ENCODE peak calls at places on chromosomes 7 and 10, in four cellular contexts. One of them, this sample, is unnamed.

GRCh38 chr7:25850730-25851129 is 301.3 kb upstream of the NFE2L3 start:
- DNase-seq in GM12878: no peak
- DNase-seq in HepG2: no peak
- DNase-seq in H1: no peak
- DNase-seq in this sample: no peak

GRCh38 chr7:66571568-66571967 is 57.1 kb upstream of the KCTD7 start:
- DNase-seq in GM12878: no peak
- DNase-seq in HepG2: no peak
- DNase-seq in H1: no peak
- DNase-seq in this sample: no peak

GRCh38 chr7:34034728-34035127 is 129.4 kb downstream of the BMPER start:
- DNase-seq in GM12878: no peak
- DNase-seq in HepG2: no peak
- DNase-seq in H1: no peak
- DNase-seq in this sample: no peak

GRCh38 chr10:85917601-85918000 is 449.0 kb downstream of the GRID1 start:
- DNase-seq in GM12878: no peak
- DNase-seq in HepG2: no peak
- DNase-seq in H1: no peak
- DNase-seq in this sample: no peak

GRCh38 chr10:119394657-119395286 is 147.7 kb downstream of the RGS10 start:
- DNase-seq in GM12878: no peak
- DNase-seq in HepG2: no peak
- DNase-seq in H1: no peak
- DNase-seq in this sample: no peak

GRCh38 chr7:158248816-158249215 is 338.8 kb downstream of the PTPRN2 start:
- DNase-seq in GM12878: no peak
- DNase-seq in HepG2: no peak
- DNase-seq in H1: no peak
- DNase-seq in this sample: no peak

GRCh38 chr7:50656141-50656895 is 91.1 kb upstream of the DDC start:
- DNase-seq in GM12878: no peak
- DNase-seq in HepG2: no peak
- DNase-seq in H1: no peak
- DNase-seq in this sample: no peak

GRCh38 chr7:54153462-54153861 is 388.7 kb upstream of the VSTM2A start:
- DNase-seq in GM12878: no peak
- DNase-seq in HepG2: no peak
- DNase-seq in H1: no peak
- DNase-seq in this sample: no peak

GRCh38 chr7:9127901-9128300 is 694.5 kb downstream of the NXPH1 start:
- DNase-seq in GM12878: no peak
- DNase-seq in HepG2: no peak
- DNase-seq in H1: no peak
- DNase-seq in this sample: no peak

GRCh38 chr10:32005050-32005449 is 51.2 kb downstream of the KIF5B start:
- DNase-seq in GM12878: peak; percentile 16
- DNase-seq in HepG2: peak; percentile 58
- DNase-seq in H1: peak; percentile 57
- DNase-seq in this sample: no peak

GRCh38 chr10:131617113-131617877 is 283.5 kb upstream of the PPP2R2D start:
- DNase-seq in GM12878: no peak
- DNase-seq in HepG2: no peak
- DNase-seq in H1: peak; percentile 46
- DNase-seq in this sample: no peak

GRCh38 chr10:48589266-48589665 is 15.6 kb downstream of the ARHGAP22 start:
- DNase-seq in GM12878: no peak
- DNase-seq in HepG2: no peak
- DNase-seq in H1: no peak
- DNase-seq in this sample: no peak

GRCh38 chr7:74501298-74501697 is 47.6 kb downstream of the GTF2IRD1 start:
- DNase-seq in GM12878: no peak
- DNase-seq in HepG2: no peak
- DNase-seq in H1: no peak
- DNase-seq in this sample: no peak

GRCh38 chr10:31129261-31129660 is 97.6 kb upstream of the ZNF438 start:
- DNase-seq in GM12878: no peak
- DNase-seq in HepG2: no peak
- DNase-seq in H1: peak; percentile 33
- DNase-seq in this sample: no peak

GRCh38 chr7:35729966-35730345 is 35.0 kb upstream of the HERPUD2 start:
- DNase-seq in GM12878: no peak
- DNase-seq in HepG2: no peak
- DNase-seq in H1: no peak
- DNase-seq in this sample: no peak

GRCh38 chr10:52740913-52741675 is 31.5 kb downstream of the MBL2 start:
- DNase-seq in GM12878: no peak
- DNase-seq in HepG2: peak; percentile 66
- DNase-seq in H1: peak; percentile 94
- DNase-seq in this sample: peak; percentile 36

GRCh38 chr10:60236869-60237524 is 152.7 kb downstream of the ANK3 start:
- DNase-seq in GM12878: peak; percentile 95
- DNase-seq in HepG2: no peak
- DNase-seq in H1: no peak
- DNase-seq in this sample: no peak

GRCh38 chr10:84743483-84743882 is 415.1 kb downstream of the CCSER2 start:
- DNase-seq in GM12878: no peak
- DNase-seq in HepG2: peak; percentile 7
- DNase-seq in H1: no peak
- DNase-seq in this sample: no peak

GRCh38 chr10:91702586-91703088 is 69.8 kb upstream of the PPP1R3C start:
- DNase-seq in GM12878: no peak
- DNase-seq in HepG2: no peak
- DNase-seq in H1: no peak
- DNase-seq in this sample: no peak

GRCh38 chr7:10703981-10704380 is 269.7 kb upstream of the PHF14 start:
- DNase-seq in GM12878: no peak
- DNase-seq in HepG2: no peak
- DNase-seq in H1: no peak
- DNase-seq in this sample: no peak

GRCh38 chr7:10707519-10707918 is 266.2 kb upstream of the PHF14 start:
- DNase-seq in GM12878: no peak
- DNase-seq in HepG2: no peak
- DNase-seq in H1: no peak
- DNase-seq in this sample: no peak

GRCh38 chr7:10704653-10705052 is 269.0 kb upstream of the PHF14 start:
- DNase-seq in GM12878: no peak
- DNase-seq in HepG2: no peak
- DNase-seq in H1: no peak
- DNase-seq in this sample: no peak

GRCh38 chr7:10708447-10708846 is 265.2 kb upstream of the PHF14 start:
- DNase-seq in GM12878: no peak
- DNase-seq in HepG2: peak; percentile 4
- DNase-seq in H1: no peak
- DNase-seq in this sample: peak; percentile 70

GRCh38 chr7:10706875-10707493 is 266.7 kb upstream of the PHF14 start:
- DNase-seq in GM12878: peak; percentile 27
- DNase-seq in HepG2: no peak
- DNase-seq in H1: no peak
- DNase-seq in this sample: no peak
- TF ChIP-seq SUZ12 in GM12878: no peak
- TF ChIP-seq SUZ12 in HepG2: no peak
- TF ChIP-seq SUZ12 in H1: no peak
- TF ChIP-seq SUZ12 in this sample: no peak

GRCh38 chr7:19110026-19110777 is 7.2 kb downstream of the TWIST1 start:
- DNase-seq in GM12878: no peak
- DNase-seq in HepG2: no peak
- DNase-seq in H1: no peak
- DNase-seq in this sample: no peak

GRCh38 chr7:19107392-19108147 is 9.9 kb downstream of the TWIST1 start:
- DNase-seq in GM12878: no peak
- DNase-seq in HepG2: no peak
- DNase-seq in H1: peak; percentile 69
- DNase-seq in this sample: peak; percentile 46

GRCh38 chr7:19107142-19107391 is 10.4 kb downstream of the TWIST1 start:
- DNase-seq in GM12878: no peak
- DNase-seq in HepG2: no peak
- DNase-seq in H1: no peak
- DNase-seq in this sample: no peak

GRCh38 chr7:19110778-19111175 is 6.7 kb downstream of the TWIST1 start:
- DNase-seq in GM12878: no peak
- DNase-seq in HepG2: no peak
- DNase-seq in H1: peak; percentile 53
- DNase-seq in this sample: no peak

DNA sequence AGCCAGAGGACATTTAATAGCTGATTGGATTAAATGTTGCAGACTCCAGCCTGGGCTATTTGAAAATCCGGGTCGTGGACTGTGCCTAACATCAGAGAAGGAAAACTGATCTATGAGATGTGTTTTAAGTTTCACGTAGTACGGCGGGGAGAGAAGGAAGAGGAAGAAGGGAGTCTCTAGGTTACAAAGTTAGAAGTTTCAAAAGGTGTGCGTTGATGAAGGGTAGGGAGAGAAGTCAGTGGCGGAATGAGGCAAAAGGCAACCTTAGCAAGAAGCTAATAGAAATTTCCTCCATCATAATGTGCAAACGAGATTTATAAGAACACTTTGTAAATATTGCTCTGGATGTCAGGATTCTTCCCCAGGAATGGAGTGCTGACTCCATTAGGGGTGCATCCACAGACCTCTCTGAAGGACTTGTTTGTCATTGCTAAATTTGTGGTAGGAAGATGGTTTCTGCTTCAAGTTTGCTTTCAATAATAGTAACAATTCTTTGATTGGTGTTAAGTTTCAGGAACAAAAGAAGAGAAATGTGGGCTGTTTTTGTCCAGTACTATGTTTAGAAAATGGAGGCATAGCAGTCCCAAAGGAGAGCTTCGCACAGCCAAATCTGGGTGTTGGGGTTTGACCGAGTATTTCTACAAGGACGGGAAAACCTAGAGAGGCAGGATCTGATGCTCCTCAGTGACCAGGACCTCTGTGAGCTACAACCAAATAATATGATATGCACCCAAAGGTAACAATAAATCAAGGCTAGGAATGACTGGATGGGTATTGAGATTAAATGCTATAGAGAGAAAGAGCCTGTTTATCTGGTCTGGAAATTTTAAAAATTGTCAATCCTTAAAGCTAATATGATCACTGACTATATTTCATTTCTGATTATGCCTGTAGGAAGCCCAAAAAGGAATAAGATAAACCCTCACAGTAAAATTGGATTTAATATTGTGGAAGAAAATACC is 8.2 kb downstream of the TWIST1 start:
- DNase-seq in GM12878: no peak
- DNase-seq in HepG2: no peak
- DNase-seq in H1: no peak
- DNase-seq in this sample: no peak
- H3K4me1 ChIP-seq in GM12878: no peaks in the 10 kb centered on the region
- H3K4me1 ChIP-seq in HepG2: no peaks in the 10 kb centered on the region
- H3K4me1 ChIP-seq in H1: peaks cover 13% of the 10 kb centered on the region
- H3K4me1 ChIP-seq in this sample: peaks cover 4% of the 10 kb centered on the region

GRCh38 chr7:150406311-150406564 is 27.1 kb downstream of the ZNF775 start:
- DNase-seq in GM12878: no peak
- DNase-seq in HepG2: no peak
- DNase-seq in H1: no peak
- DNase-seq in this sample: no peak

GRCh38 chr7:150405584-150406310 is 26.6 kb downstream of the ZNF775 start:
- DNase-seq in GM12878: no peak
- DNase-seq in HepG2: no peak
- DNase-seq in H1: peak; percentile 78
- DNase-seq in this sample: no peak

GRCh38 chr7:150407588-150408392 is 28.7 kb downstream of the ZNF775 start:
- DNase-seq in GM12878: no peak
- DNase-seq in HepG2: no peak
- DNase-seq in H1: no peak
- DNase-seq in this sample: no peak

GRCh38 chr7:150404785-150405583 is 25.9 kb downstream of the ZNF775 start:
- DNase-seq in GM12878: no peak
- DNase-seq in HepG2: peak; percentile 75
- DNase-seq in H1: peak; percentile 88
- DNase-seq in this sample: peak; percentile 81

DNA sequence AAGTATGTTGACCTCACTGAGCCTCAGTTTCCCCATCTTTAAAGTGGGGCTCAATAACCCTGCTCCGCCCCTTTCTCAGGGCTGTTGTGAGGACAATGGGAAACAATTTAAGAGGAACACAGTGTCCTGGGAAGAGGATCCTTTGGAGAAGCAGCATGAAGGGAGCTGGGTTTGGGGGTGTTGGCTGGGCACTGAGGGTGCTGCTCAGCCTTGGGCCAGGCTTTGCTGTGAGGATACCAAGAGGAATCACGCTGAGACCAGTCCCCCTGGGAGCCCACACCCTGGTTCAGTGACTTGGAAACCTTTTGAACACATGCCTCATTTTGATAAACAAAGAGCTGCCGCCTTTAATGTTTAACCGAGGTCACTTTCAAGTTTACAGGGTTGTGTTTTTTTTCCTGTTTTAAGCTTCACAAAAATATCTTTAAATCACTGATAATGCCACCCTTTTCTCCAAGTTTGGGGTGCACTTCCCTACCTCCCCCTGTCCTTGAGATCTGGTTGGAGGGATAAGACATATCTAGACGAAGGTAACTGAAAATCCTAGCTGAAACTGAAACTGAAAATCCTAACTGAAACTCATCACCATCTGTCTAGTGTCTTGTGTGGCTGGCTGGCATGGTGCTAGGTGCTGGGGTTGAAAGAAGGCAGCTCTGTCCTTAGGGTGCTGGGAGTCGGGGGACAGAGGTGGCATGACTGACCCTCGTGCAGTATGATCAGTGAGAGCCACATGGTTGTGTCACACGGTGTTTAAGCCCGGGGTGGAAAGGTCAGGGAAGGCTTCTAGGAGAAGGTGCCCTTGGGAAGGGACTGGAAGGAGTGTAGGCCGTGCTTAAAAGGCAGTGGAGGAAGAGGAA is 27.7 kb downstream of the ZNF775 start:
- DNase-seq in GM12878: peak; percentile 86
- DNase-seq in HepG2: peak; percentile 80
- DNase-seq in H1: no peak
- DNase-seq in this sample: no peak
- TF ChIP-seq SUZ12 in GM12878: no peak
- TF ChIP-seq SUZ12 in HepG2: no peak
- TF ChIP-seq SUZ12 in H1: no peak
- TF ChIP-seq SUZ12 in this sample: no peak

GRCh38 chr7:94511763-94512162 is 2.2 kb downstream of the CASD1 start:
- DNase-seq in GM12878: no peak
- DNase-seq in HepG2: no peak
- DNase-seq in H1: no peak
- DNase-seq in this sample: no peak

GRCh38 chr7:94514140-94514889 is 4.7 kb downstream of the CASD1 start:
- DNase-seq in GM12878: no peak
- DNase-seq in HepG2: no peak
- DNase-seq in H1: no peak
- DNase-seq in this sample: no peak

GRCh38 chr7:94512735-94513564 is 3.3 kb downstream of the CASD1 start:
- DNase-seq in GM12878: no peak
- DNase-seq in HepG2: no peak
- DNase-seq in H1: no peak
- DNase-seq in this sample: no peak

GRCh38 chr7:94514917-94515316 is 5.3 kb downstream of the CASD1 start:
- DNase-seq in GM12878: no peak
- DNase-seq in HepG2: no peak
- DNase-seq in H1: no peak
- DNase-seq in this sample: no peak

DNA sequence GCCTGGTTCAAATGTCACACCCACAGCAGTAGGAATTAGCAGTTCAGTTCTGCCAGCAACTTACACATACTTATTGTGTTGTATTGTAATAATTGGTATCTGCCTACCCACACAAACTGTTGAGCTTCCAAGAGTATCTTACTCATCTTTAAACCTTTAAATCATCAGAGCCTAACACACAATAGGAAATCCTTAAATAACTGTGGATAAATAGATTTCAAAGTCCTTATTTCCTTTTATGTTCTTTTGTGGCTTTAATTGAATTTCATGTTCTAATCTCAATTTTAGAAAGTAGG is 3.9 kb downstream of the CASD1 start:
- DNase-seq in GM12878: no peak
- DNase-seq in HepG2: no peak
- DNase-seq in H1: no peak
- DNase-seq in this sample: no peak
- H3K4me1 ChIP-seq in GM12878: peaks cover 8% of the 10 kb centered on the region
- H3K4me1 ChIP-seq in HepG2: peaks cover 57% of the 10 kb centered on the region
- H3K4me1 ChIP-seq in H1: peaks cover 5% of the 10 kb centered on the region
- H3K4me1 ChIP-seq in this sample: no peaks in the 10 kb centered on the region